ENCODE peak calls at places on chromosomes 5 and 9, in five cellular contexts. H, A, C, Z and R are unnamed samples.

GRCh38 chr5:151298465-151298864 is 5.1 kb downstream of the SLC36A3 start:
- DNase-seq in H (no peak), A (no peak), C (no peak), Z (no peak), R (no peak)

GRCh38 chr9:69019808-69020207 is 5.9 kb upstream of the PRKACG start:
- DNase-seq in H (no peak), A (no peak), C (no peak), Z (no peak), R (no peak)

GRCh38 chr5:150517272-150518152 is 9.6 kb downstream of the NDST1 start:
- DNase-seq in H (no peak), A (peak), C (peak), Z (peak), R (peak)

GRCh38 chr5:40601198-40601868 is 78.4 kb upstream of the PTGER4 start:
- DNase-seq in H (peak), A (no peak), C (no peak), Z (peak), R (no peak)

GRCh38 chr9:74742792-74743389 is 144.8 kb downstream of the TRPM6 start:
- DNase-seq in H (no peak), A (peak), C (no peak), Z (peak), R (no peak)

GRCh38 chr9:8895498-8896224 is 1096.1 kb upstream of the DMAC1 start:
- DNase-seq in H (peak), A (no peak), C (no peak), Z (no peak), R (no peak)

GRCh38 chr9:87824216-87824875 is 58.3 kb upstream of the SPATA31E1 start:
- DNase-seq in H (no peak), A (no peak), C (no peak), Z (no peak), R (no peak)

GRCh38 chr9:119398350-119398749 is 29.1 kb upstream of the BRINP1 start:
- DNase-seq in H (no peak), A (no peak), C (no peak), Z (no peak), R (no peak)

GRCh38 chr9:101706261-101706798 is 32.1 kb downstream of the GRIN3A start:
- DNase-seq in H (peak), A (no peak), C (no peak), Z (no peak), R (no peak)

GRCh38 chr9:108682191-108682590 is 173.6 kb downstream of the ACTL7B start:
- DNase-seq in H (no peak), A (no peak), C (no peak), Z (no peak), R (no peak)

GRCh38 chr9:132673355-132673754 is 3.1 kb downstream of the GTF3C4 start:
- DNase-seq in H (peak), A (no peak), C (no peak), Z (peak), R (no peak)

GRCh38 chr9:17906841-17907779 is 328.2 kb downstream of the SH3GL2 start:
- DNase-seq in H (no peak), A (no peak), C (peak), Z (no peak), R (no peak)

GRCh38 chr9:92525306-92525705 is 10.5 kb downstream of the ECM2 start:
- DNase-seq in H (no peak), A (no peak), C (no peak), Z (no peak), R (no peak)

GRCh38 chr9:18390393-18390792 is 83.6 kb upstream of the ADAMTSL1 start:
- DNase-seq in H (no peak), A (peak), C (no peak), Z (no peak), R (no peak)

GRCh38 chr9:72772641-72773040 is 180.2 kb downstream of the ALDH1A1 start:
- DNase-seq in H (no peak), A (no peak), C (no peak), Z (no peak), R (no peak)

GRCh38 chr9:124721109-124721850 is 49.8 kb downstream of the NR6A1 start:
- DNase-seq in H (no peak), A (no peak), C (no peak), Z (no peak), R (no peak)

GRCh38 chr9:85640425-85640824 is 101.3 kb downstream of the AGTPBP1 start:
- DNase-seq in H (no peak), A (no peak), C (no peak), Z (no peak), R (no peak)

GRCh38 chr5:133402781-133403180 is 209.6 kb downstream of the FSTL4 start:
- DNase-seq in H (no peak), A (no peak), C (no peak), Z (no peak), R (no peak)

GRCh38 chr9:8717146-8717545 is 917.6 kb upstream of the DMAC1 start:
- DNase-seq in H (no peak), A (no peak), C (no peak), Z (no peak), R (no peak)

DNA sequence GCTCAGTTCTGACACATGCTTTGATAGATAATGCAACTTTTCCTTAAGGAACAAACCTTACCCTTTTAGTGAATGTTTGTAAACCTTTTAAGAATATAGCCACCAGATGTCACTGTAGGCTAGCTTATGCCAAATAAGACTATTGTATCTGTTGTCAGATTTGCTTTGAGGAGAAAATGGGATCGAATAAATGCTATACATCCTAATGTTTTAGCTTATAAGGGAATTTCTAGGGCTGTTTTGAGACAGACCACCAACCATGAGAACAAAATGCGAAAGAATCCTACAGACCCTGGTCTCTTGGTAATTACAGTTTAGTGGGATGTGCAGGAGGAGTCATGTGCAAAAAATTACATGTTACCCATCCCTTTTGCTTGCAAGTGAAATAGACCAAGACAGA is 127.6 kb upstream of the NMUR2 start:
- DNase-seq in H (peak), A (no peak), C (no peak), Z (peak), R (no peak)
- TF ChIP-seq CTCF in H (peak), A (peak), C (peak), Z (peak), R (peak)

GRCh38 chr9:123234853-123235252 is 33.5 kb downstream of the STRBP start:
- DNase-seq in H (peak), A (no peak), C (no peak), Z (no peak), R (no peak)

GRCh38 chr9:123238364-123238763 is 30.0 kb downstream of the STRBP start:
- DNase-seq in H (peak), A (no peak), C (no peak), Z (no peak), R (no peak)

GRCh38 chr9:123232332-123232731 is 36.1 kb downstream of the STRBP start:
- DNase-seq in H (no peak), A (no peak), C (no peak), Z (peak), R (no peak)

GRCh38 chr9:123237220-123237619 is 31.2 kb downstream of the STRBP start:
- DNase-seq in H (no peak), A (no peak), C (no peak), Z (no peak), R (no peak)

DNA sequence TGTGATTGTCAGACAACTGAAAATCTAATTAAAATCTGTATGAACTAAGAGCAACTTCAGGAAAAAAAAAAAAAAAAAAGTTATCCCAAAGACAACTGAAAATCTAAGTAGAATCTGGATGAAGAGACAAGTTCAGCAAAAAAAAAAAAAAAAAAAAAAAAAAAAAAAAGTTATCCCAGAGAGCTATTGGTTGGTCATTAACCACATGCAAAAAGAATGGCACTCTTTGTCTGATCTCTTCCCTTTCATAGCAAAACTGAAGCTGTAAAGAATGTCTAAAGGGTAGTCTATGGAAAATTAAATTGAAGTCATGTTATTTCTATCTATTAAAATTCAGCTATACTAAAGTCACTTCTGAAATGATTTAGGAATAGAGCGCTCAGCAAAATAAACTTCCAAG is 32.9 kb downstream of the STRBP start:
- DNase-seq in H (peak), A (no peak), C (no peak), Z (no peak), R (no peak)
- H3K27ac ChIP-seq in H (peak), A (no peak), C (no peak), Z (no peak), R (no peak)

DNA sequence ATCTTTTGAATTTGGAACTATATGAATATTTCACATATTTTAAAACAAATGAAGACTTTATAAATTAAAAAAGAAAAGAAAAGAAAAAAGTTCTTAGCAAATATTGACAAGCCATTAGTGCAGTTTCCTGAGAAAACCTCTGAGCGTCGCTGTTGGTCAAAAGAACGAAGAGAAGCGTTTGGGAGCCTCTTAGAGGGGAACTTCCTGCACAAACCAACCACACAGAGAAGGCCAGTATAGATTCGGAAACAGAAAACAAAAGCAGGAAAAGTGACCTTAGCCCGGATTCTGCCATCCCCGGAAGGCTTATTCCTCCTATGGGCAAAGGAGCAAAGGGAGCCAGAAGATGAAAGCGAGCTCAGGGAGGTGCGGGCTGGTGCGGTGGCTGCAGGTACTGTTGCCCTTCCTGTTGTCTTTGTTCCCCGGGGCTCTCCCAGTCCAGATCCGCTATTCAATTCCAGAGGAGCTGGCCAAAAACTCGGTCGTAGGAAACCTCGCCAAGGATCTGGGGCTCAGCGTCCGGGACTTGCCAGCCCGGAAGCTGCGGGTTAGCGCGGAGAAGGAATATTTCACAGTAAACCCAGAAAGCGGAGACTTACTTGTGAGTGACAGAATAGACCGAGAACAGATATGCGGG is at the start of gene PCDHGB2:
- DNase-seq in H (peak), A (no peak), C (no peak), Z (peak), R (no peak)
- TF ChIP-seq CTCF in H (peak), A (peak), C (peak), Z (peak), R (no peak)

DNA sequence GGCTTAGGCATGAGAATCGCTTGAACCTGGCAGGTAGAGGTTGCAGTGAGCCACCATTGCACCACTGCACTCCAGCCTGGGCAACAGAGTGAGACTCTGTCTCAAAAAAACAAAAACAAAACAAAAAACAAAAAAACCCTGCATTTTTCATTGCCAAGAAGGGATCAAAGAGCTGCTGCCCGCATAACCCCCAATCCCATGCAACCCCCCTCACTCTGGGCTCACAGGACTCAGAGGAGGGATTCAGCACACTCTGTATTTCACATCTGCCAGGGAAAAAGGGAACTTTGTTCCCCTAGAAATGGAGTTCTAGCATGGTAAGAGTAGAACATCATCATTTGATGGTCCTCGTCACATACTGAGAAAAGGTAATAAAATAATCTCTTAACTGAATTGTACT is 153.9 kb upstream of the GNA14 start:
- DNase-seq in H (no peak), A (no peak), C (no peak), Z (no peak), R (no peak)
- H3K27ac ChIP-seq in H (no peak), A (no peak), C (no peak), Z (no peak), R (no peak)

GRCh38 chr5:71922584-71923106 is 184.6 kb upstream of the MAP1B start:
- DNase-seq in H (no peak), A (no peak), C (no peak), Z (peak), R (no peak)
- TF ChIP-seq CTCF in H (no peak), A (no peak), C (no peak), Z (no peak), R (no peak)